ENCODE peak calls at places on chromosomes 11 and 22, in six cellular contexts. J is heart left ventricle, U is adrenal gland, T is lower leg skin, Z is GM12891, I is HCT116. L is an unnamed sample.

GRCh38 chr11:134640971-134641968 is 229.2 kb upstream of the B3GAT1 start:
- DNase-seq in T (peak), J (no peak), I (no peak), U (no peak), Z (no peak), L (no peak)

GRCh38 chr11:34502949-34503348 is 10.6 kb downstream of the ELF5 start:
- DNase-seq in T (peak), I (no peak), Z (no peak), J (no peak), U (no peak), L (no peak)

GRCh38 chr11:10930224-10930960 is 72.5 kb upstream of the ZBED5 start:
- DNase-seq in J (peak), U (no peak), Z (no peak), I (no peak), T (no peak), L (no peak)

GRCh38 chr11:67626970-67627369 is 2.8 kb downstream of the NUDT8 start:
- DNase-seq in T (no peak), Z (no peak), U (no peak), J (no peak), I (no peak), L (no peak)

GRCh38 chr22:41834005-41834975 is 1.4 kb downstream of the SREBF2 start:
- DNase-seq in T (no peak), I (no peak), Z (no peak), J (no peak), U (no peak), L (no peak)

GRCh38 chr11:46849631-46850030 is 3.6 kb upstream of the CKAP5 start:
- DNase-seq in T (no peak), U (no peak), I (no peak), Z (no peak), J (no peak), L (no peak)

GRCh38 chr22:27997538-27997937 is 78.5 kb upstream of the PITPNB start:
- DNase-seq in U (no peak), Z (no peak), T (no peak), I (no peak), J (no peak), L (no peak)

GRCh38 chr11:1641096-1641495 is 11.5 kb downstream of the KRTAP5-5 start:
- DNase-seq in T (no peak), I (no peak), Z (no peak), J (no peak), U (no peak), L (no peak)

GRCh38 chr11:119363874-119364590 is 17.5 kb downstream of the USP2 start:
- DNase-seq in Z (peak), I (no peak), U (peak), T (no peak), J (peak), L (no peak)

GRCh38 chr11:84384637-84385227 is 1098.6 kb upstream of the CCDC90B start:
- DNase-seq in T (no peak), Z (no peak), U (peak), J (peak), I (no peak), L (no peak)

GRCh38 chr11:28243596-28243995 is 135.4 kb downstream of the METTL15 start:
- DNase-seq in U (no peak), T (no peak), Z (no peak), J (no peak), I (no peak), L (no peak)

GRCh38 chr11:13169709-13170108 is 107.9 kb upstream of the BMAL1 start:
- DNase-seq in I (peak), Z (no peak), U (peak), J (no peak), T (no peak), L (peak)

GRCh38 chr11:2534131-2534956 is 89.5 kb downstream of the KCNQ1 start:
- DNase-seq in U (peak), Z (no peak), I (peak), J (peak), T (peak), L (peak)

GRCh38 chr11:75492181-75492820 is 33.4 kb downstream of the GDPD5 start:
- DNase-seq in Z (peak), T (no peak), J (no peak), I (no peak), U (no peak), L (peak)
- TF ChIP-seq POLR2A in Z (no peak), T (no peak), J (no peak), I (no peak), U (no peak), L (no peak)

DNA sequence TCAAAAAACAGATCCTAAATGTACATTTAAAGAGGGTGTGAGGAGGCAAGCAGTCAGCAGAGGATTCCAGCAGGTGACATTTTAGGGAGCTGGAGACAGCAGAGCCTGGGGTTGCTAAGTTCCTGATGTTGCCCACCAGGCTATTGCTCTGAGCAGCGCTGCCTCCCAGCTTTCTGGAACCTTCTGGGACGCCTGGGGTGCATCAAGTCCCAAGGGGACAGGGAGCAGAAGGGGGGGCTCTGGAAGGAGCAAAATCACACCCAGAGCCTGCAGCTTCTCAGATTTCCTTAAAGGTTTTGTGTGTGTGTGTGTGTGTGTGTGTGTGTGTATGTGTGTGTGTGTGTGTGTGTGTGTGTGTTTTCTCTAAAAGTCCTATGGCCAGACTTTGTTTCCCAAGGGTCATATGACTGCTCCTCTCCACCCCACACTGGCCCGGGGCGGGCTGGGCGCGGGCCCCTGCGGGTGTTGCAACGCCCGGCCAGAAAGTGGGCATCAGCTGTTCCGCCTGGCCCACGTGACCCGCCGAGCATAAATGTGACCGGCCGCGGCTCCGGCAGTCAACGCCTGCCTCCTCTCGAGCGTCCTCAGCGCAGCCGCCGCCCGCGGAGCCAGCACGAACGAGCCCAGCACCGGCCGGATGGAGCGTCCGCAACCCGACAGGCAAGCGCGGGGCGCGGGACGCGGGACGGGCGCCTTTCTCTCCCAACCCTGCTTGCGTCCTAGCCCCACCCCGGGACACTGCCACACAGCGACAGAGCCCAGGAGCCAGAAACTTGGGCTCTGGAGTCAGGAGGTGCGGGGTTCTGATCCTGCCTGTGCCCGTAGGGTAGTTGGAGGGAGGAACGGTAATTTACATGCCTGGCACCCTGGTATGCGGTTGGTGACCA is at the start of gene HMOX1:
- DNase-seq in T (peak), U (peak), J (peak), Z (peak), I (peak), L (peak)
- TF ChIP-seq POLR2A in T (peak), U (peak), J (peak), Z (peak), I (peak), L (peak)

GRCh38 chr11:71473793-71474080 is 20.7 kb downstream of the NADSYN1 start:
- DNase-seq in I (no peak), Z (no peak), T (no peak), U (no peak), J (no peak), L (no peak)
- TF ChIP-seq POLR2A in I (no peak), Z (no peak), T (no peak), U (no peak), J (no peak), L (no peak)

GRCh38 chr11:98036810-98037209 is 983.9 kb upstream of the CNTN5 start:
- DNase-seq in Z (no peak), U (no peak), J (no peak), T (no peak), I (no peak), L (no peak)

GRCh38 chr11:98040061-98040808 is 980.5 kb upstream of the CNTN5 start:
- DNase-seq in J (no peak), I (no peak), Z (no peak), U (no peak), T (no peak), L (no peak)
- TF ChIP-seq POLR2A in J (no peak), I (no peak), Z (no peak), U (no peak), T (no peak), L (no peak)

GRCh38 chr11:59418151-59418550 is 8.1 kb downstream of the OR5A2 start:
- DNase-seq in Z (no peak), J (no peak), T (no peak), I (no peak), U (no peak), L (no peak)

GRCh38 chr11:59413646-59414045 is 12.6 kb downstream of the OR5A2 start:
- DNase-seq in T (no peak), U (no peak), I (no peak), Z (no peak), J (no peak), L (no peak)

GRCh38 chr11:59416613-59417012 is 9.6 kb downstream of the OR5A2 start:
- DNase-seq in T (no peak), J (no peak), I (no peak), U (no peak), Z (no peak), L (no peak)

DNA sequence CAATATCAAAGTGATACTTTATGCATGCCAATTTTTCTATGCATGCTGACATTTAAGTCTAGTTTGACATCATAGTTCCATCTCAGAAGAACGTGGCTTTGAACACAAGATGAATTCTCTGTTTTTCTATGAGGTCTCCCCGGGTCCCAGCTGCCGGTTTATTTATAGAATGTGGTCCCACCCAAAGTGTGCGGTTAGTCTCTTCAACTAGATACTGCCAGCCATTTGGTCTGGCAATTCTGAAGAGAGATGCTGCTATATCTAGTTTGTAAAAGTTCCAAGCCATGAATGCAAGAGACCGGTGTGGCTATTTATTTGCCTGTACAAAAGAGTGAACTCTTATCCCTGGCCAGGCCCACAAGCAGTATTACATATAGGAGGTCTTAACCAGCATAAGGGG is 9.2 kb downstream of the OR5A2 start:
- DNase-seq in T (no peak), I (no peak), Z (no peak), J (no peak), U (no peak), L (no peak)
- TF ChIP-seq POLR2A in T (no peak), I (no peak), Z (no peak), J (no peak), U (no peak), L (no peak)

GRCh38 chr22:30704978-30705377 is 10.3 kb downstream of the OSBP2 start:
- DNase-seq in I (no peak), Z (no peak), U (peak), T (no peak), J (no peak), L (no peak)

GRCh38 chr22:30701872-30702271 is 7.2 kb downstream of the OSBP2 start:
- DNase-seq in T (no peak), I (peak), U (no peak), J (no peak), Z (no peak), L (peak)

GRCh38 chr22:30702856-30703255 is 8.2 kb downstream of the OSBP2 start:
- DNase-seq in T (no peak), Z (no peak), I (no peak), U (no peak), J (no peak), L (no peak)

DNA sequence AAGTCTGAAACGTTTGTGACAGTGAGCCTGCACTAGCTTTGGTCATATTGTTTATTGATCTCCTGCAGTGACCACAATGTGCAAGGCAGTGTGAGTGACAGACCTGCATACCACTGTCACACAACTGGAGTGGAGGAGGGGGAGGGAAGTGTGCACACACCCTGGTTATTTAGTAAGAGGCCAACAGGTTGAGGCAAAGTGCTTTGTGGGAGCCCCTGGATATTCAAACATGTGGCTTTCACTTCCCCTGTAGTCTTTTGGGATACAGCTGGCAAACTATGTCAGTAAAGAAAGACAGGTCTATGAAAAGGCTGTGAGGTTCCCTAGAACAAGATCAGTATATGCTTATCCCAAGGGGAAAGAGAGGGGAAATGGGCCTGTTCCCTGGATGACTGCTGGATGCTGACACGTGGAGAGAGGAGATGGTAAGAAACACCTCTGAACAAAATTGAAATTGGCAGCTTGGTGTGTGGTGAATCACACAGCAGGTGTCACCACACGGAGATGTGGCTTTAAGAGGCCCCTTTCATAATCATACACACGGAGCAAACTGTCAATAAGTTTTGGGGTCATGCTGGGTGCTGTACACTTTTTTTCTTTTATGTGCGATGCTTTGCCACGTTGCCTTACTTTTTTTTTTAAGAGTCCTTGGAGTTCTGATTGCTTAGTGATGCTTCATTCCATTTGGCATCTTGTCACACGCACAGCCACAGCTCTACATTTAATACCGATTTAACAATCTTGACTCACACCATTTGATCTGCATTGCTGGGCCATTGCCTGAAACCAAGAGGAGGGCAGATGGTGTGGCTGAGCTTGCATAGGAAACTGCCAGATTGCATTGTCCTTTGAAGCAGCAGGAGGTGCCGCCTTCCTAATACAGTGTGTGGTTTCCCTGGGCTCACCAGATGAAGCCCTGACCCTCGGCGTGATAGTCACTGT is 11.3 kb downstream of the OSBP2 start:
- DNase-seq in U (peak), I (peak), J (no peak), T (no peak), Z (no peak), L (peak)
- TF ChIP-seq POLR2A in U (peak), I (no peak), J (no peak), T (no peak), Z (no peak), L (no peak)

DNA sequence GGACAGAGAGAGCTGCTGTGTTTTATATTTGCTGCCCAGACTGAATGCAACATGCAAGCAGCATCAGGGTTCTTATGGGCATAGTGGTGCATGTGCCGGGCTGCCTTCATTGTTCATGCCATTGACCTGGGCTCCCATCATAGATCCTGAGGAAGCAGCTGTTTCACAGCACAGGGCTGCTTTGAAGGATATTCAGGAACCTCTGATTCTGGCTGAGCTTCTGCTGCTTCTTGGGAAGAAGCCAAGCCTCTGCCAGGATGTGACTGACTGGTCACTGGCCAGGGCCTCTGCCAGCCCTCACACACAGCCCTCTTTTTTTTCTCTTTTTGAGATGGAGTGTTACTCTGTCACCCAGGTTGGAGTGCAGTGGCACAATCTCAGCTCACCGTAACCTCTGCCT is 43.3 kb downstream of the CYB5R2 start:
- DNase-seq in Z (no peak), J (peak), I (no peak), T (no peak), U (peak), L (no peak)
- TF ChIP-seq POLR2A in Z (no peak), J (no peak), I (no peak), T (no peak), U (no peak), L (no peak)

DNA sequence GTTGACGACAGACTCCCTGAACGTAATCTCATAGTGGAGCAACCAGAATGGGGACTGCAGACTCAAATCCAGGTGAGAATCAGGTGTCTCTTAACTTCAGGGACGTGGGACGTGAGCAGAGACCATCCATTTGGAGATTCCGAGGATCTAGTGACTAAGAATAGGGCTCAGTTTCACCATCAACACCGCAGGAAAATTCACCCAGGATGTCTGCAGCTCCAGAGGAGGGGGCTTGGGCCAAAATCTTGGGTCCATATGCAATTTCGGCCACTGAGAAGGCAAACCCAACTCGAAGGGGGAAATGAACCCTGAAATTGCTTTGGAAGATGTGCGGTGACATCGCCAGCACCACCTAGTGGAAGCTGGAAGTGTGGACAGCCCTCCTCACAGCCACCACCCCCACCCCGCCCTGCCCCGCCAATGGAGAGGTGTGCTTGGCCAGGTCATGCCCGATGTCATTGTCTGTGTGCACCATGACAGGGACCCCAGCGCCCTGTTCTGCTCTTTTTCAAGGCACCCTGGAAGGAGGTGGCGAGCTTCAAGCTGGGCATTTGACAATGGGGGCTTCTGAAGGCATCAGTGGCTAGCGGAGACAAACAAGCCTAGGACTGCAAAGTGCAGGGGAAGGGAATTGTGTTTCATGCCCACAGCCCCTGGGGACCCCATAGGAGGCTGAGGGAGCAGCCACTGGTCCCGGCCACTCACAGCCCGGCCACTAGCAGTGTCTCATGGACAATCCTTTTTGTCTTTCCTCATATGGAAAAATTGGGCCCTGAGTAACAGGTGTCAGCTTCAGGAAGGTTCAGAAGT is 24.8 kb downstream of the APOL1 start:
- DNase-seq in I (peak), U (peak), J (peak), Z (peak), T (no peak), L (no peak)
- TF ChIP-seq POLR2A in I (no peak), U (no peak), J (no peak), Z (no peak), T (no peak), L (no peak)

GRCh38 chr11:16788141-16789060 is 50.0 kb downstream of the C11orf58 start:
- DNase-seq in I (peak), U (peak), T (peak), Z (peak), J (peak), L (peak)

GRCh38 chr11:16787035-16787744 is 48.7 kb downstream of the C11orf58 start:
- DNase-seq in I (no peak), J (no peak), T (no peak), Z (no peak), U (no peak), L (no peak)

GRCh38 chr11:16789560-16790483 is 51.4 kb downstream of the C11orf58 start:
- DNase-seq in I (no peak), T (no peak), U (no peak), J (no peak), Z (no peak), L (no peak)

GRCh38 chr11:16790484-16791240 is 52.2 kb downstream of the C11orf58 start:
- DNase-seq in Z (no peak), U (no peak), J (no peak), I (no peak), T (no peak), L (no peak)

GRCh38 chr11:16789061-16789415 is 50.6 kb downstream of the C11orf58 start:
- DNase-seq in J (no peak), Z (no peak), I (no peak), U (no peak), T (no peak), L (no peak)
- TF ChIP-seq POLR2A in J (no peak), Z (no peak), I (no peak), U (no peak), T (no peak), L (no peak)

L was measured in H54.